ENCODE peak calls at places on chromosome 20, in eight cellular contexts. M is LHCN-M2; P is HT-29; F is activated naive CD4-positive, alpha-beta T cell treated with Interleukin-2 at 50 U/mL for 16 hours; Q is choroid plexus epithelial cell; R is prostate gland; Z is stimulated activated CD4-positive, alpha-beta T cell treated with anti-CD3 and anti-CD28 coated beads, Interleukin-12 subunit alpha, Interleukin-12 subunit beta, amount 100 ng/mL, for 4 hours; W is NCI-H1105 treated with DMSO at 0.1 percent for 48 hours. S is an unnamed sample.

GRCh38 chr20:2304180-2304579 is 8.4 kb downstream of the TGM3 start:
- DNase-seq in M (no peak), P (no peak), F (no peak), Q (no peak), R (no peak), Z (no peak), W (no peak), S (no peak)

GRCh38 chr20:47318027-47318595 is 38.4 kb downstream of the ZMYND8 start:
- DNase-seq in M (peak; percentile 71), P (peak; percentile 98), F (no peak), Q (peak; percentile 79), R (no peak), Z (no peak), W (no peak), S (peak; percentile 86)

GRCh38 chr20:34390769-34391447 is 27.8 kb downstream of the ITCH start:
- DNase-seq in M (peak; percentile 92), P (peak; percentile 88), F (peak; percentile 52), Q (peak; percentile 76), R (no peak), Z (peak; percentile 18), W (no peak), S (peak; percentile 88)

GRCh38 chr20:37897008-37897548 is 5.8 kb upstream of the VSTM2L start:
- DNase-seq in M (no peak), P (no peak), F (no peak), Q (peak; percentile 37), R (no peak), Z (no peak), W (no peak), S (no peak)

GRCh38 chr20:63041776-63042175 is 35.0 kb upstream of the BHLHE23 start:
- DNase-seq in M (no peak), P (no peak), F (no peak), Q (no peak), R (no peak), Z (no peak), W (no peak), S (no peak)

GRCh38 chr20:584375-585301 is 25.5 kb downstream of the TCF15 start:
- DNase-seq in M (no peak), P (peak; percentile 30), F (peak; percentile 7), Q (peak; percentile 26), R (no peak), Z (no peak), W (no peak), S (no peak)

GRCh38 chr20:55880361-55880760 is 125.0 kb downstream of the CBLN4 start:
- DNase-seq in M (no peak), P (no peak), F (no peak), Q (no peak), R (no peak), Z (no peak), W (no peak), S (no peak)

GRCh38 chr20:25750765-25751696 is 54.4 kb upstream of the ZNF337 start:
- DNase-seq in M (no peak), P (peak; percentile 77), F (peak; percentile 44), Q (peak; percentile 70), R (no peak), Z (peak; percentile 54), W (peak; percentile 51), S (peak; percentile 48)

GRCh38 chr20:62752671-62753501 is 43.4 kb upstream of the MRGBP start:
- DNase-seq in M (no peak), P (no peak), F (no peak), Q (peak; percentile 16), R (no peak), Z (no peak), W (no peak), S (no peak)

GRCh38 chr20:31906001-31906400 is 35.6 kb downstream of the TTLL9 start:
- DNase-seq in M (no peak), P (no peak), F (no peak), Q (no peak), R (no peak), Z (no peak), W (no peak), S (no peak)

GRCh38 chr20:17542993-17543412 is 11.8 kb upstream of the BFSP1 start:
- DNase-seq in M (peak; percentile 81), P (no peak), F (no peak), Q (peak; percentile 92), R (no peak), Z (no peak), W (no peak), S (peak; percentile 72)

GRCh38 chr20:39429716-39430115 is 467.6 kb downstream of the DHX35 start:
- DNase-seq in M (no peak), P (peak; percentile 47), F (no peak), Q (no peak), R (no peak), Z (no peak), W (no peak), S (no peak)

GRCh38 chr20:48669946-48670630 is 157.7 kb downstream of the PREX1 start:
- DNase-seq in M (no peak), P (no peak), F (no peak), Q (no peak), R (no peak), Z (no peak), W (no peak), S (no peak)